ENCODE peak calls at places on chromosomes 2 and 18, in four cellular contexts. R is uterus, W is prostate gland, Q is K562. B is an unnamed sample.

GRCh38 chr18:44742741-44743311 is 62.1 kb downstream of the SETBP1 start:
- DNase-seq in R (peak; percentile 76), W (no peak), Q (no peak), B (no peak)

GRCh38 chr2:26302846-26303245 is 43.1 kb upstream of the SELENOI start:
- DNase-seq in R (no peak), W (peak; percentile 86), Q (no peak), B (no peak)

GRCh38 chr2:229731363-229731762 is 17.0 kb upstream of the DNER start:
- DNase-seq in R (no peak), W (no peak), Q (no peak), B (no peak)

GRCh38 chr18:13369756-13370510 is 151.4 kb downstream of the LDLRAD4 start:
- DNase-seq in R (no peak), W (peak; percentile 68), Q (no peak), B (no peak)

GRCh38 chr18:8681196-8681595 is 24.2 kb upstream of the MTCL1 start:
- DNase-seq in R (no peak), W (no peak), Q (no peak), B (no peak)

GRCh38 chr2:22904126-22904684 is 480.8 kb upstream of the KLHL29 start:
- DNase-seq in R (peak; percentile 15), W (no peak), Q (peak; percentile 27), B (peak; percentile 45)

GRCh38 chr2:62591491-62591890 is 85.5 kb upstream of the TMEM17 start:
- DNase-seq in R (no peak), W (no peak), Q (no peak), B (no peak)

GRCh38 chr2:134146620-134147019 is 107.3 kb upstream of the MGAT5 start:
- DNase-seq in R (no peak), W (no peak), Q (no peak), B (no peak)

GRCh38 chr2:117691980-117692379 is 122.5 kb upstream of the DDX18 start:
- DNase-seq in R (no peak), W (no peak), Q (no peak), B (no peak)

GRCh38 chr18:27142891-27143290 is 42.2 kb downstream of the CHST9 start:
- DNase-seq in R (no peak), W (no peak), Q (no peak), B (no peak)

GRCh38 chr18:28147674-28148171 is 29.2 kb downstream of the CDH2 start:
- DNase-seq in R (no peak), W (no peak), Q (no peak), B (no peak)

GRCh38 chr2:23399674-23400261 is 14.8 kb downstream of the KLHL29 start:
- DNase-seq in R (no peak), W (no peak), Q (no peak), B (no peak)

GRCh38 chr2:40680547-40680946 is 228.7 kb upstream of the SLC8A1 start:
- DNase-seq in R (no peak), W (no peak), Q (no peak), B (no peak)

GRCh38 chr2:173427887-173428683 is 73.4 kb downstream of the CDCA7 start:
- DNase-seq in R (peak; percentile 67), W (peak; percentile 59), Q (no peak), B (no peak)

GRCh38 chr2:233245406-233245805 is 6.1 kb upstream of the ATG16L1 start:
- DNase-seq in R (no peak), W (no peak), Q (no peak), B (no peak)

GRCh38 chr2:16739778-16740581 is 74.3 kb upstream of the CYRIA start:
- DNase-seq in R (no peak), W (peak; percentile 95), Q (no peak), B (no peak)

DNA sequence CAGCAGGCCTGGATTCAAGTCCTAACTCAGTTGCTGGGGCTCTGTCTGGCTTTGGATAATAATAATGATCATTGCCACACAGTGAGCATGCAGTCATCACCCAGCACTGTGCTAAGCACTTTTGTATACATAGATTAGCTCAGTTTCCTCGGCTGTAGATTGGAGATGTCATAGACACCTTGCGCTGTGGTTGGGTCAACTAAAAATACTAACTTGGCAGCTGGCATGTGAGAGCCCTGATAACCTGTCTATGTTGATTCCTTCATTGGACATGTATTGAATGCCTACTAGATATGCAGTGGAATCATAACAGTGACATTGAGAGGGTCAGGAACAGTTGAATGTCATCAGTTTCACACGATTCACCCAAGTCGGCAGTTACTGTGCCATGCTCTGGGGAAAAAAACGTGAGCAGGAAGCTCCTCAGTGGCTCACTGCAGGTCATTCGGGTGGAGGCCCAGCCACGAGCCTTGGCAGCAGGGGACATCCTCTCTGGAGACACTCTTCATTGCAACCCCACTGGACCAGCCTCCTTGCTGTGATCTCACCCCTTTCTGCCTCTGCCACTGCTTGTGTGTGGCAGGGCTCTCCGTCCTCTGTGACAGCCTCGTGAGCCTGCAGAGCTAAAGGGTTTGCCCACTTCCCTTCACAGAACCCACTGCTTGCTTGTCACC is 85.3 kb downstream of the NPAS2 start:
- DNase-seq in R (no peak), W (no peak), Q (no peak), B (no peak)
- TF ChIP-seq POLR2A in R (no peak), W (no peak), Q (no peak), B (no peak)

DNA sequence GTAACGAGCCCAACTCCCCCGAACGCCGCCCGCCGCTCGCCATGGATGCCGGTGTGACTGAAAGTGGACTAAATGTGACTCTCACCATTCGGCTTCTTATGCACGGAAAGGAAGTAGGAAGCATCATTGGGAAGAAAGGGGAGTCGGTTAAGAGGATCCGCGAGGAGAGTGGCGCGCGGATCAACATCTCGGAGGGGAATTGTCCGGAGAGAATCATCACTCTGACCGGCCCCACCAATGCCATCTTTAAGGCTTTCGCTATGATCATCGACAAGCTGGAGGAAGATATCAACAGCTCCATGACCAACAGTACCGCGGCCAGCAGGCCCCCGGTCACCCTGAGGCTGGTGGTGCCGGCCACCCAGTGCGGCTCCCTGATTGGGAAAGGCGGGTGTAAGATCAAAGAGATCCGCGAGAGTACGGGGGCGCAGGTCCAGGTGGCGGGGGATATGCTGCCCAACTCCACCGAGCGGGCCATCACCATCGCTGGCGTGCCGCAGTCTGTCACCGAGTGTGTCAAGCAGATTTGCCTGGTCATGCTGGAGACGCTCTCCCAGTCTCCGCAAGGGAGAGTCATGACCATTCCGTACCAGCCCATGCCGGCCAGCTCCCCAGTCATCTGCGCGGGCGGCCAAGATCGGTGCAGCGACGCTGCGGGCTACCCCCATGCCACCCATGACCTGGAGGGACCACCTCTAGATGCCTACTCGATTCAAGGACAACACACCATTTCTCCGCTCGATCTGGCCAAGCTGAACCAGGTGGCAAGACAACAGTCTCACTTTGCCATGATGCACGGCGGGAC is 628 bp downstream of the PCBP1 start:
- DNase-seq in R (peak; percentile 42), W (peak; percentile 26), Q (peak; percentile 72), B (peak; percentile 88)
- TF ChIP-seq POLR2A in R (no peak), W (no peak), Q (peak; percentile 84), B (peak; percentile 76)

GRCh38 chr2:25286025-25286400 is 55.7 kb downstream of the DNMT3A start:
- DNase-seq in R (no peak), W (no peak), Q (no peak), B (no peak)
- TF ChIP-seq POLR2A in R (no peak), W (no peak), Q (no peak), B (no peak)

DNA sequence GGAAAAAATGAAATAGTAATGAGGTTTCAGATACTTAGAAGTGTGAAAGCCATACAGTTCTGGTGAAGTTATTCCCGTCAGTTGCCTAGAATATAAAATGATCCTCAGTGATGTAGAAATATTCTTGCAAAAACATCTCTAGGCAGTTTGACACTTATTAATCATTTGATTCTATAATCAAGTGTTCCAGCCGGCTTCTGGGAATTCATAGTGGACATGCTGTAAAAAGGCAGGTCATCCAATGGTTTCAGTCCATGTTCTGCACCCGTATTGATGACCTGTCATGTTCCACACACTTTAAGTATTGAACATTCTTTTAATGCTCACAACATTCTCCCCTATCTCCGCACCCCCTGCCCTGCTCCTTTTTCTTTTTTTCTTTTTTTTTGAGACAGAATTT is 19.8 kb downstream of the ARPC2 start:
- DNase-seq in R (no peak), W (no peak), Q (no peak), B (no peak)
- TF ChIP-seq POLR2A in R (no peak), W (no peak), Q (no peak), B (no peak)

GRCh38 chr2:226310081-226310625 is 489.5 kb downstream of the IRS1 start:
- DNase-seq in R (no peak), W (no peak), Q (no peak), B (no peak)
- TF ChIP-seq POLR2A in R (no peak), W (no peak), Q (no peak), B (no peak)

B was measured in erythroblast.